ENCODE peak calls at places on chromosomes 3 and 15, in four cellular contexts. B is vagina, F is MM.1S, G is choroid plexus epithelial cell. L is an unnamed sample.

GRCh38 chr3:98513136-98513535 is 9.6 kb downstream of the CLDND1 start:
- DNase-seq in B (no peak), F (no peak), G (peak; percentile 72), L (no peak)

GRCh38 chr3:178001670-178002101 is 534.5 kb upstream of the KCNMB2 start:
- DNase-seq in G (no peak), F (peak; percentile 15), B (no peak), L (no peak)

GRCh38 chr3:78633626-78634025 is 1134.2 kb downstream of the ROBO1 start:
- DNase-seq in F (no peak), B (no peak), G (peak; percentile 69), L (no peak)

GRCh38 chr3:140388525-140388924 is 289.3 kb upstream of the TRIM42 start:
- DNase-seq in F (no peak), G (no peak), B (no peak), L (no peak)

GRCh38 chr3:13580256-13581023 is 31.5 kb downstream of the FBLN2 start:
- DNase-seq in B (no peak), F (no peak), G (no peak), L (no peak)

GRCh38 chr3:58164916-58165821 is 45.6 kb downstream of the DNASE1L3 start:
- DNase-seq in B (no peak), G (peak; percentile 32), F (no peak), L (no peak)

GRCh38 chr15:49471733-49472132 is 48.7 kb downstream of the FGF7 start:
- DNase-seq in B (no peak), F (peak; percentile 99), G (no peak), L (no peak)

GRCh38 chr3:195583831-195584542 is at the start of gene APOD:
- DNase-seq in B (no peak), G (peak; percentile 80), F (no peak), L (no peak)

GRCh38 chr3:50192689-50193141 is 1.3 kb downstream of the GNAT1 start:
- DNase-seq in B (no peak), F (peak; percentile 64), G (peak; percentile 67), L (peak; percentile 47)

GRCh38 chr3:165892565-165892964 is 55.3 kb upstream of the BCHE start:
- DNase-seq in G (no peak), F (no peak), B (no peak), L (no peak)

GRCh38 chr15:78035861-78036476 is 41.5 kb downstream of the TBC1D2B start:
- DNase-seq in G (no peak), F (no peak), B (no peak), L (no peak)

GRCh38 chr15:36907295-36907694 is 193.1 kb downstream of the MEIS2 start:
- DNase-seq in G (no peak), F (no peak), B (no peak), L (no peak)

GRCh38 chr3:172808969-172809546 is 58.5 kb downstream of the ECT2 start:
- DNase-seq in B (no peak), F (peak; percentile 66), G (peak; percentile 80), L (no peak)

GRCh38 chr15:88018865-88019626 is 237.5 kb downstream of the NTRK3 start:
- DNase-seq in B (no peak), G (peak; percentile 27), F (no peak), L (no peak)

GRCh38 chr3:55868347-55868746 is 381.2 kb upstream of the WNT5A start:
- DNase-seq in F (no peak), B (no peak), G (peak; percentile 19), L (no peak)

GRCh38 chr3:149085828-149086231 is 503 bp downstream of the HLTF start:
- DNase-seq in G (peak; percentile 52), B (no peak), F (peak; percentile 54), L (peak; percentile 30)

GRCh38 chr15:65712415-65712814 is 79.7 kb downstream of the DENND4A start:
- DNase-seq in B (no peak), F (no peak), G (no peak), L (no peak)

GRCh38 chr3:13654330-13655073 is 105.6 kb downstream of the FBLN2 start:
- DNase-seq in F (no peak), G (no peak), B (no peak), L (no peak)

GRCh38 chr15:23686466-23687142 is 501 bp downstream of the NDN start:
- DNase-seq in F (no peak), G (no peak), B (no peak), L (no peak)

GRCh38 chr15:23690450-23690852 is 3.3 kb upstream of the NDN start:
- DNase-seq in F (no peak), B (no peak), G (peak; percentile 41), L (no peak)

GRCh38 chr15:23690015-23690414 is 2.9 kb upstream of the NDN start:
- DNase-seq in B (no peak), F (no peak), G (no peak), L (no peak)

DNA sequence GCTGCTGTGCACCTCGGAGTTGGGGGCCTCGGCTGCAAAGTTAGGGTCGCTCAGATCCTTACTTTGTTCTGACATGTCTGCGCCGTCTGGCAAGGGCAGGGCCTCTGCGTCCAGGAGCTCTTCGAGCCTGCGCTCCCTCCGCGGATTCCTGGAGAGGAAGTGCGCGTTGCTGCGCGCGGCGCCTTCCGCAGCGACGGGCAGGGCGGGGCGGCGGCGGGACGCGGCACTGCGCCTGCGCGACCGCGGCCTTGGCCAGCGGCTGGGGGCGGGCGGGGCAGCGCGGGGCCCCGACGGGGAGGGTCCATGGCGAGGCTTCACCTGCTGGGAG is at the start of gene NDN:
- DNase-seq in G (peak; percentile 12), F (no peak), B (no peak), L (no peak)
- H3K4me3 ChIP-seq in G (peak within 1 kb of the TSS; percentile 35), F (no peak within 1 kb of the TSS), B (peak within 1 kb of the TSS; percentile 52), L (no peak within 1 kb of the TSS)

DNA sequence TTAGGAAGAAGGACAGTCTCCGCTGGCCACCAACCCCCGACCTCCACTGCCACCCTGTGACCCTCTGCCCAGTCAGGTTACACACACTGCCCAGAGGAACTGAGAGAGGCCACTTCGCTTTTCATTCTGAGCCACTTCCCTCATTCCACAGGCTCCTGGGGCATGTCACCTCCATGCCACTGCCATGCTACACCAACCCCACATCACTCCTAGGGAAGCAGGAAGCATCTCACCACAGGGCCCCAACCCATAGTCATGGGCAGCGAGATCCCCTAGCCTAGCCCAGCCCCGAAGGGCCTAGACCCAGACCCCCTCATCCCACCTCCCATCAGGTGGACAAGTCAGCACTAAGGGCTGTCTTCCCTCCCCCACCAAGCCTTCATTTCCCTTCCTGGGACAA is 1.4 kb downstream of the PLCB2 start:
- DNase-seq in F (no peak), G (no peak), B (no peak), L (no peak)
- H3K4me3 ChIP-seq in F (no peak overlapping the region), G (no peak overlapping the region), B (peak overlapping the region; percentile 31), L (no peak overlapping the region)

DNA sequence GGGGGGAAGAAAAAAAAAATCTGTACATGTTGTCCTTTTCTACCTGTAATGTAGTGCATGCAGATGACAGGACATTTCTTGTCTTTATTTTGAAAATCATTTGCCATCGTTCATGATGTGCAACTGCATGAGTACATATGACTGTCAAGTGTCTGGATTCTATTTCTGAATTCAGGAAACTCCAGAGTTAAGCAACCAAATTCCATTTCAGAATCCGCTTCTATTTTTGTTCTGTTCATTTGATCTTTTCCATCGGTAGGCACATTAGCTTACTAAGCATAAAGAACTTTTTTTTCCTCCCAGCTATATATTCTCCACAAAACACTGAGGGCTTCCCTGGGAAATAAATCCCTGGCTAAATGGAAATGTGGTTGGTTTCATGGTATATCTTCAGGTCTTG is 365.5 kb downstream of the PTPRG start:
- DNase-seq in G (peak; percentile 86), B (no peak), F (no peak), L (no peak)
- H3K4me3 ChIP-seq in G (no peak overlapping the region), B (no peak overlapping the region), F (no peak overlapping the region), L (no peak overlapping the region)

DNA sequence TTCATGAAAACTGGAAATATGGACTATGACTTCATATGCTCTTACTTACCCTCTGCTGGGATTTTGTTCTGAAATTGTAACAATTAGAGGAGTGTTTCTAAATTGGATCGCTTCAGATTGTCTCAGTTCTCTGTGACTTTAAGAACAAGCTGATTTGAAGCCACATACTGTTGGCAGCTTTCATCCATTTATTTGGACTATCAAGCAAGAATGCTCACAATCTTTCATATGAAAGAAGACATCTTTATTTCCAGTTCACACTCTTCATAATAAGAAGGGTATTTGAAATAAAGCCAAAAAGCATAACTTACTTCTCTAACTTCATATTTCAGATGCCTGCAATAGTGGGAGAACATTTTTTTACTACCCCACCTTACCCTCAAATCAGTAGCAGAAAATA is 491.6 kb upstream of the TPRG1 start:
- DNase-seq in F (no peak), B (no peak), G (peak; percentile 50), L (no peak)
- H3K4me3 ChIP-seq in F (no peak overlapping the region), B (no peak overlapping the region), G (no peak overlapping the region), L (no peak overlapping the region)

GRCh38 chr15:92886815-92887214 is 13.3 kb upstream of the CHD2 start:
- DNase-seq in B (no peak), G (no peak), F (no peak), L (no peak)
- H3K4me3 ChIP-seq in B (peak overlapping the region; percentile 80), G (peak overlapping the region; percentile 21), F (no peak overlapping the region), L (no peak overlapping the region)

GRCh38 chr15:62824111-62824737 is 218.3 kb upstream of the TPM1 start:
- DNase-seq in F (no peak), B (no peak), G (peak; percentile 80), L (no peak)
- H3K4me3 ChIP-seq in F (no peak overlapping the region), B (no peak overlapping the region), G (no peak overlapping the region), L (no peak overlapping the region)

GRCh38 chr3:123447749-123448502 is 964 bp downstream of the ADCY5 start:
- DNase-seq in G (no peak), B (no peak), F (no peak), L (no peak)
- H3K4me3 ChIP-seq in G (no peak overlapping the region), B (peak overlapping the region; percentile 58), F (no peak overlapping the region), L (peak overlapping the region; percentile 52)

DNA sequence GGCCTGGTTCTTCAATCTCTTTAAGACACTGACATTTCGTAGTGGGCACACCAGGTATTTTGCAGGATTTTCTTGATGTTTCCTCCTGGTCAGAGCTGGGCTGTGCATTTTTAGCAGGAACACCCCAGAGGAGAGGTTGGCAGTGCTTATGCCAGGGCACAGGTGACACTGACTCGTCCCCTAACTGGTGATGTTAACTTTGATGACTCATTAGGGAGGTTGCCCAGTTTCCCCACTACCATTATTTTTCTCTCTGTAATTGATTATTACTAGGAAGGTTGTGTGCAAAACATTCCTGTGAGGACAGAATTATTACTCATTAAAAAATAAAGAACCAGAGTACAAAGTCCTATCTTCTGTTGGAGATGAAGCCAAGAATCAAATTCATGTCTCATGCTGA is 394.5 kb downstream of the GABRG3 start:
- DNase-seq in B (no peak), G (no peak), F (no peak), L (no peak)
- H3K4me3 ChIP-seq in B (no peak overlapping the region), G (no peak overlapping the region), F (no peak overlapping the region), L (no peak overlapping the region)

L was measured in Panc1.